ENCODE peak calls at places on chromosome 15, in four cellular contexts. One of them, this sample, is unnamed.

GRCh38 chr15:84631706-84632272 is 22.3 kb downstream of the WDR73 start:
- DNase-seq in H9: no peak
- DNase-seq in GM23248: peak; percentile 51
- DNase-seq in HCT116: no peak
- DNase-seq in this sample: no peak

GRCh38 chr15:42159381-42160015 is 3.1 kb upstream of the PLA2G4F start:
- DNase-seq in H9: no peak
- DNase-seq in GM23248: no peak
- DNase-seq in HCT116: no peak
- DNase-seq in this sample: no peak

GRCh38 chr15:75107905-75108838 is 84.8 kb downstream of the PPCDC start:
- DNase-seq in GM23248: peak; percentile 91
- DNase-seq in H9: no peak
- DNase-seq in HCT116: peak; percentile 56
- DNase-seq in this sample: peak; percentile 85

GRCh38 chr15:58864602-58865419 is 68.7 kb downstream of the SLTM start:
- DNase-seq in HCT116: no peak
- DNase-seq in H9: peak; percentile 76
- DNase-seq in GM23248: peak; percentile 56
- DNase-seq in this sample: peak; percentile 47

GRCh38 chr15:52622791-52623190 is 54.0 kb upstream of the ARPP19 start:
- DNase-seq in GM23248: no peak
- DNase-seq in HCT116: no peak
- DNase-seq in H9: no peak
- DNase-seq in this sample: no peak

GRCh38 chr15:68209272-68209671 is 4.1 kb upstream of the CALML4 start:
- DNase-seq in HCT116: no peak
- DNase-seq in GM23248: no peak
- DNase-seq in H9: peak; percentile 16
- DNase-seq in this sample: no peak

GRCh38 chr15:57911247-57911646 is 154.3 kb downstream of the ALDH1A2 start:
- DNase-seq in GM23248: no peak
- DNase-seq in H9: no peak
- DNase-seq in HCT116: no peak
- DNase-seq in this sample: no peak

GRCh38 chr15:101641894-101642293 is 10.3 kb downstream of the TM2D3 start:
- DNase-seq in HCT116: no peak
- DNase-seq in GM23248: peak; percentile 57
- DNase-seq in H9: no peak
- DNase-seq in this sample: no peak

GRCh38 chr15:74651251-74651741 is 35.7 kb downstream of the CLK3 start:
- DNase-seq in HCT116: no peak
- DNase-seq in GM23248: peak; percentile 37
- DNase-seq in H9: no peak
- DNase-seq in this sample: no peak

GRCh38 chr15:82944840-82945239 is 7.7 kb downstream of the HOMER2 start:
- DNase-seq in HCT116: no peak
- DNase-seq in GM23248: peak; percentile 96
- DNase-seq in H9: no peak
- DNase-seq in this sample: no peak

GRCh38 chr15:90838544-90838943 is 29.8 kb upstream of the FURIN start:
- DNase-seq in H9: no peak
- DNase-seq in HCT116: no peak
- DNase-seq in GM23248: no peak
- DNase-seq in this sample: no peak

GRCh38 chr15:83516935-83517334 is 69.8 kb downstream of the SH3GL3 start:
- DNase-seq in H9: no peak
- DNase-seq in HCT116: no peak
- DNase-seq in GM23248: peak; percentile 60
- DNase-seq in this sample: no peak

GRCh38 chr15:72916939-72917338 is 133.4 kb upstream of the ADPGK start:
- DNase-seq in H9: no peak
- DNase-seq in HCT116: no peak
- DNase-seq in GM23248: no peak
- DNase-seq in this sample: no peak

GRCh38 chr15:66685638-66686150 is 16.3 kb upstream of the SMAD6 start:
- DNase-seq in H9: no peak
- DNase-seq in GM23248: peak; percentile 33
- DNase-seq in HCT116: no peak
- DNase-seq in this sample: no peak

DNA sequence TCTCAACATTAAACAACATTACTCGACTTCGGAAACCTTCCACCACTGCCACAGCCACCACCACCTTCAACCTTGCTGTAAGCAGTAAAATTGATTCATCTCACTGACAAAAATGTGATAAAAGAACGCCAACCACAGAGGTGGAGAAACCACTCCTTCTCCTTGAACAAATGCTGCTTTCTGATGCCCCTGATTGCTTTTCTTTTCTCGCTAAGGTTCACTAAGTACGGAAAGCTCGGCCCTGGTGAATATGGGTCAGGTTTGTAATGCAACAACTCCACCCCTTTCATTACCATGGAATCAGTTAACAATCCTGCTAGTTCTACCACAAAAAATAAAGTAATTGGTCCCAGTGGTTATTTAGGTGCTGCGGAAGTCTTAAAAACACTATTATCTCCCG is 44.9 kb downstream of the MEIS2 start:
- DNase-seq in H9: no peak
- DNase-seq in GM23248: no peak
- DNase-seq in HCT116: no peak
- DNase-seq in this sample: no peak
- H3K27ac ChIP-seq in H9: no peak overlapping the region
- H3K27ac ChIP-seq in GM23248: no peak overlapping the region
- H3K27ac ChIP-seq in HCT116: no peak overlapping the region
- H3K27ac ChIP-seq in this sample: no peak overlapping the region

GRCh38 chr15:38554354-38554753 is 10.3 kb downstream of the RASGRP1 start:
- DNase-seq in GM23248: no peak
- DNase-seq in H9: no peak
- DNase-seq in HCT116: no peak
- DNase-seq in this sample: no peak
- H3K4me1 ChIP-seq in GM23248: peaks cover 37% of the 10 kb centered on the region
- H3K4me1 ChIP-seq in H9: no peaks in the 10 kb centered on the region
- H3K4me1 ChIP-seq in HCT116: no peaks in the 10 kb centered on the region
- H3K4me1 ChIP-seq in this sample: no peaks in the 10 kb centered on the region

GRCh38 chr15:40789119-40789518 is 17.8 kb upstream of the ZFYVE19 start:
- DNase-seq in HCT116: no peak
- DNase-seq in GM23248: no peak
- DNase-seq in H9: no peak
- DNase-seq in this sample: no peak

GRCh38 chr15:40789999-40790398 is 16.9 kb upstream of the ZFYVE19 start:
- DNase-seq in H9: no peak
- DNase-seq in GM23248: no peak
- DNase-seq in HCT116: no peak
- DNase-seq in this sample: no peak

GRCh38 chr15:40785814-40786213 is 16.0 kb downstream of the C15orf62 start:
- DNase-seq in HCT116: no peak
- DNase-seq in H9: no peak
- DNase-seq in GM23248: no peak
- DNase-seq in this sample: peak; percentile 74

GRCh38 chr15:40787344-40787841 is 17.6 kb downstream of the C15orf62 start:
- DNase-seq in HCT116: peak; percentile 96
- DNase-seq in H9: peak; percentile 89
- DNase-seq in GM23248: peak; percentile 81
- DNase-seq in this sample: peak; percentile 91

DNA sequence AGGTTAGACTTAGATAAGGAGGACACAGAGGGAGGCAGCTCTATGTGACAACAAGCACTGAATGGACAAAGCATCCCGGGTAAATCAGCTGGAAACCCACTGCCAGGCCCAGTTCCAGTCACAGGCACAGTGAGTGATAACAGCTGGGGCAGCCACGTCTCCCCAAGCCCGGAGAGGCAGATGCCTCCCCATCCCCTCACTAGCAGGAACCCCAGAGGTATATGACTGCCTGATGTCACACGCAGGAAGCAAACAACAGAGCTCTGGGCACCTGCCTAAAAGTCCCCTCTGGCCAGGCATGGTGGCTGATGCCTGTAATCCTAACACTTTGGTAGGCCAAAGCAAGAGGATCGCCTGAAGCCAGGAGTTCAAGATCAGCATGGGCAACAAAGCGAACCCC is 18.2 kb downstream of the C15orf62 start:
- DNase-seq in H9: no peak
- DNase-seq in HCT116: no peak
- DNase-seq in GM23248: no peak
- DNase-seq in this sample: no peak
- H3K4me2 ChIP-seq in H9: peak overlapping the region; percentile 43
- H3K4me2 ChIP-seq in HCT116: peak overlapping the region; percentile 76
- H3K4me2 ChIP-seq in GM23248: no peak overlapping the region
- H3K4me2 ChIP-seq in this sample: peak overlapping the region; percentile 68

GRCh38 chr15:78854973-78855372 is 17.7 kb upstream of the MORF4L1 start:
- DNase-seq in HCT116: no peak
- DNase-seq in H9: no peak
- DNase-seq in GM23248: no peak
- DNase-seq in this sample: no peak

GRCh38 chr15:78850926-78851600 is 21.6 kb upstream of the MORF4L1 start:
- DNase-seq in H9: peak; percentile 52
- DNase-seq in HCT116: no peak
- DNase-seq in GM23248: no peak
- DNase-seq in this sample: no peak

GRCh38 chr15:78850352-78850751 is 22.3 kb upstream of the MORF4L1 start:
- DNase-seq in H9: no peak
- DNase-seq in GM23248: no peak
- DNase-seq in HCT116: no peak
- DNase-seq in this sample: no peak

GRCh38 chr15:78855746-78856145 is 16.9 kb upstream of the MORF4L1 start:
- DNase-seq in HCT116: no peak
- DNase-seq in GM23248: peak; percentile 90
- DNase-seq in H9: no peak
- DNase-seq in this sample: no peak

DNA sequence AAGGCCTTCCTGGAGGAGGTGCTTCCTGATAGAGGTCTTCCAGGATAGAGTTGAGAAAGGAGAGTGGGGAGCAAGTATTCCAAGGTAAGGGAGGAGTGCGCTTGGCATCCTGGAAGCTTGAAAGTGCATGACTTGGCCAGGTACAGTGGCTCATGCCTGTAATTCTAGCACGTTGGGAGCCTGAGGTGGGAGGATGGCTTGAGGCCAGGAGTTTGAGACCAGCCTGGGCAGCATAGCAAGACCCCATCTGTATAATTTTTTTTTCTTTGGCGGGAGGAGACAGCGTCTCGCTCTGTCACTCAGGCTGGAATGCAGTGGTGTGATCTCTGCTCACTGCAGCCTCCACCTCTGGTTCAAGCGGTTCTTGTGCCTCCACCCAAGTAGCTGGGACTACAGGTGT is 19.2 kb upstream of the MORF4L1 start:
- DNase-seq in H9: no peak
- DNase-seq in GM23248: no peak
- DNase-seq in HCT116: no peak
- DNase-seq in this sample: no peak
- H3K27ac ChIP-seq in H9: no peak overlapping the region
- H3K27ac ChIP-seq in GM23248: no peak overlapping the region
- H3K27ac ChIP-seq in HCT116: no peak overlapping the region
- H3K27ac ChIP-seq in this sample: no peak overlapping the region

DNA sequence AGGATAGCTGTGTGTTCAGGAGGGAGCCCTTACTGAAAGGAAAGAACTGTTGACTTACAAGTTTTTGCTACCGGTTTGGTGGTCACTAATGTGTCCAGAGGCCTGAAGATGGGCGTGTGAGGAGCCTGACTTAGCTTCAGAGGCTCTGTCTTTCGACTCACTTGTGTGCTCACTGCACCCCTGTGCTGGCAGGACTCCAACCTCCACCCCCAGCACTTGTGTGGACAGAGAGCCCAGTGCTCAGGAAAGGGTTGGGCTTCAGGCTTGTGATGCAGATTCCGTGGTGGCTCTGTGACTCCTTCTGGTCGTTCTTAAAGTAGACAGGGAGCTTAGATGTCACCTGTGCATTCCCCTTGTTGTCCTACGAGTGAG is 100.9 kb downstream of the PGPEP1L start:
- DNase-seq in HCT116: no peak
- DNase-seq in GM23248: peak; percentile 48
- DNase-seq in H9: no peak
- DNase-seq in this sample: peak; percentile 46
- H3K4me1 ChIP-seq in HCT116: peaks cover 11% of the 10 kb centered on the region
- H3K4me1 ChIP-seq in GM23248: peaks cover 40% of the 10 kb centered on the region
- H3K4me1 ChIP-seq in H9: no peaks in the 10 kb centered on the region
- H3K4me1 ChIP-seq in this sample: no peaks in the 10 kb centered on the region